ENCODE peak calls at places on chromosomes 13 and 19, in five cellular contexts. One of them, this sample, is unnamed. For H4K20me1 and H3F3A, the result is how much of the 10 kb centered on the place peaks cover.

GRCh38 chr19:14818588-14818987 is 16.4 kb downstream of the OR7A5 start:
- DNase-seq in SK-N-SH: no peak
- DNase-seq in neural progenitor cell: no peak
- DNase-seq in PC-3: no peak
- DNase-seq in MM.1S: no peak
- DNase-seq in this sample: no peak

GRCh38 chr13:27481766-27482165 is 31.4 kb upstream of the MTIF3 start:
- DNase-seq in SK-N-SH: peak
- DNase-seq in neural progenitor cell: peak
- DNase-seq in PC-3: peak
- DNase-seq in MM.1S: peak
- DNase-seq in this sample: peak

GRCh38 chr19:33085570-33086128 is 4.7 kb downstream of the GPATCH1 start:
- DNase-seq in SK-N-SH: no peak
- DNase-seq in neural progenitor cell: no peak
- DNase-seq in PC-3: no peak
- DNase-seq in MM.1S: no peak
- DNase-seq in this sample: no peak

GRCh38 chr13:37681295-37682032 is 82.9 kb upstream of the POSTN start:
- DNase-seq in SK-N-SH: no peak
- DNase-seq in neural progenitor cell: no peak
- DNase-seq in PC-3: peak
- DNase-seq in MM.1S: no peak
- DNase-seq in this sample: peak

GRCh38 chr13:100815476-100816046 is 141.0 kb upstream of the TMTC4 start:
- DNase-seq in SK-N-SH: no peak
- DNase-seq in neural progenitor cell: no peak
- DNase-seq in PC-3: no peak
- DNase-seq in MM.1S: no peak
- DNase-seq in this sample: no peak

GRCh38 chr19:3324405-3324856 is 42.0 kb upstream of the NFIC start:
- DNase-seq in SK-N-SH: peak
- DNase-seq in neural progenitor cell: peak
- DNase-seq in PC-3: peak
- DNase-seq in MM.1S: peak
- DNase-seq in this sample: no peak

GRCh38 chr13:49935171-49936084 is 712 bp downstream of the SPRYD7 start:
- DNase-seq in SK-N-SH: no peak
- DNase-seq in neural progenitor cell: peak
- DNase-seq in PC-3: peak
- DNase-seq in MM.1S: peak
- DNase-seq in this sample: peak

GRCh38 chr13:114045113-114045735 is 71.3 kb upstream of the C13orf46 start:
- DNase-seq in SK-N-SH: no peak
- DNase-seq in neural progenitor cell: no peak
- DNase-seq in PC-3: no peak
- DNase-seq in MM.1S: no peak
- DNase-seq in this sample: no peak

GRCh38 chr13:27476943-27477681 is 26.7 kb upstream of the MTIF3 start:
- DNase-seq in SK-N-SH: no peak
- DNase-seq in neural progenitor cell: no peak
- DNase-seq in PC-3: peak
- DNase-seq in MM.1S: peak
- DNase-seq in this sample: peak

GRCh38 chr19:35718345-35719041 is 690 bp downstream of the KMT2B start:
- DNase-seq in SK-N-SH: peak
- DNase-seq in neural progenitor cell: no peak
- DNase-seq in PC-3: peak
- DNase-seq in MM.1S: peak
- DNase-seq in this sample: peak

GRCh38 chr13:112580912-112581311 is 7.0 kb downstream of the TUBGCP3 start:
- DNase-seq in SK-N-SH: no peak
- DNase-seq in neural progenitor cell: no peak
- DNase-seq in PC-3: no peak
- DNase-seq in MM.1S: no peak
- DNase-seq in this sample: no peak

GRCh38 chr13:99968521-99969367 is 2.8 kb downstream of the ZIC5 start:
- DNase-seq in SK-N-SH: peak
- DNase-seq in neural progenitor cell: peak
- DNase-seq in PC-3: no peak
- DNase-seq in MM.1S: no peak
- DNase-seq in this sample: peak

GRCh38 chr19:38741670-38742069 is 2.6 kb downstream of the CAPN12 start:
- DNase-seq in SK-N-SH: peak
- DNase-seq in neural progenitor cell: no peak
- DNase-seq in PC-3: no peak
- DNase-seq in MM.1S: no peak
- DNase-seq in this sample: no peak

GRCh38 chr13:21522847-21523246 is 63.7 kb upstream of the ZDHHC20 start:
- DNase-seq in SK-N-SH: no peak
- DNase-seq in neural progenitor cell: no peak
- DNase-seq in PC-3: no peak
- DNase-seq in MM.1S: no peak
- DNase-seq in this sample: no peak

GRCh38 chr19:35332817-35333216 is 3.8 kb downstream of the CD22 start:
- DNase-seq in SK-N-SH: no peak
- DNase-seq in neural progenitor cell: no peak
- DNase-seq in PC-3: no peak
- DNase-seq in MM.1S: no peak
- DNase-seq in this sample: no peak

GRCh38 chr19:39971380-39971841 is 446 bp downstream of the PSMC4 start:
- DNase-seq in SK-N-SH: no peak
- DNase-seq in neural progenitor cell: peak
- DNase-seq in PC-3: no peak
- DNase-seq in MM.1S: peak
- DNase-seq in this sample: peak

DNA sequence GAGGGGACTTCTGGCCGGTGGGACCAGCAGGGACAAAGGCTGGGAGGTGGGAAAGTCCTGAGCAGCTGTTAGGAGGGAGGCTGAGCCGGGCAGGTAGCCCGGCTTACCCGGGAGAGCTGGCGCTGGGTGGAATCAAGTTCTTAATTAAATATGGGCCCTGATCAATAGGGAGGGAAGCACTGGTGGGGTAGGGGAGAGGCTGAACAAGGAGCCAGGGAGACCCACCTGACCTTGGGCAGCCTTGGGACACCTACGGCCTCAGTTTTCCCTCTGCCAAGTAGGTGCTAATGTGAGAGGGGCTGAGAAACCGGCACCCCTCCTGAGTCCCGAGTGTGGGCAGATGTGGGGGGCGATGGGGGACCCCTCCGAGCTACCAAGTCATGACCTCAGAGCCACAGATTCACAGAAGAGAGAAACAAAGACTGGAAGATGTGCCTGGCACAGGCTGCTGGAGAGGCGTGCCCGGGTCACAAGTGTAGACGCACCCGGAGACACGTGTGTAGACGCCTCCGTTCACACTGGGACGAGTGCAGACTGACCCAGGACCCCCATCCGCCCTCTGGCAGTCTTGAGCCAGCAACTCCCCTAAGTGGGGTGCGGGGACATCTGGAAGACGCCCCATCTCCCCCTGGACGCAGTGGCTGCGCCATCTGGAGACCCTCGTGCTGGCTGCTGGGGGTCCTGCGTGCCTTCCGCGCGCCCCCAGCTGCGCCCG is 8.4 kb downstream of the ONECUT3 start:
- DNase-seq in SK-N-SH: peak
- DNase-seq in neural progenitor cell: no peak
- DNase-seq in PC-3: no peak
- DNase-seq in MM.1S: no peak
- DNase-seq in this sample: no peak
- H4K20me1 ChIP-seq in SK-N-SH: under half
- H4K20me1 ChIP-seq in neural progenitor cell: half or more
- H4K20me1 ChIP-seq in PC-3: under half
- H4K20me1 ChIP-seq in MM.1S: under half
- H4K20me1 ChIP-seq in this sample: under half

GRCh38 chr13:61727714-61728275 is 312.1 kb upstream of the PCDH20 start:
- DNase-seq in SK-N-SH: no peak
- DNase-seq in neural progenitor cell: no peak
- DNase-seq in PC-3: peak
- DNase-seq in MM.1S: no peak
- DNase-seq in this sample: no peak
- H3K9ac ChIP-seq in SK-N-SH: no peak
- H3K9ac ChIP-seq in neural progenitor cell: no peak
- H3K9ac ChIP-seq in PC-3: no peak
- H3K9ac ChIP-seq in MM.1S: no peak
- H3K9ac ChIP-seq in this sample: no peak

GRCh38 chr19:46730187-46730586 is 13.3 kb upstream of the PRKD2 start:
- DNase-seq in SK-N-SH: no peak
- DNase-seq in neural progenitor cell: no peak
- DNase-seq in PC-3: no peak
- DNase-seq in MM.1S: no peak
- DNase-seq in this sample: no peak
- H3F3A ChIP-seq in SK-N-SH: under half
- H3F3A ChIP-seq in neural progenitor cell: under half
- H3F3A ChIP-seq in PC-3: under half
- H3F3A ChIP-seq in MM.1S: under half
- H3F3A ChIP-seq in this sample: under half

DNA sequence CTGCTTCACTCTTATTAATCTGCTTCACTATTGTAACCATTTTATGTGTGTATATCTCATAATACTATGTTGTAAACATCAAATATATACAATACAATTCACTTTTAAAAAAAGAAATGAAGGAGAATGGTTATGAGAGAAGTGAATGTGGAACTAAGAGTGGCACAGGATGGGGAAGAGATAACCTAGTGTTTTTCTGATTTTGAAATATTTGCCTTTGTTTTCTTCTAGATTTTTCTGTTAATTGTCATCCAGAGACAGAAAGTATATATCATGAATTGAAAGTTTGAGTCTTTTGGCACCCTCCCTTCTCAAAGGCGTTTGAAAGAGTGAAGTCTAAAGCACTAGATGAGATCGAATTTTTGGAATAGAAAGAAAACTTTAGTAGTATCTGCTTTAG is 2.8 kb downstream of the DNAJC3 start:
- DNase-seq in SK-N-SH: no peak
- DNase-seq in neural progenitor cell: no peak
- DNase-seq in PC-3: no peak
- DNase-seq in MM.1S: no peak
- DNase-seq in this sample: no peak
- H4K20me1 ChIP-seq in SK-N-SH: under half
- H4K20me1 ChIP-seq in neural progenitor cell: under half
- H4K20me1 ChIP-seq in PC-3: under half
- H4K20me1 ChIP-seq in MM.1S: under half
- H4K20me1 ChIP-seq in this sample: under half

GRCh38 chr19:4446801-4447200 is 10.8 kb downstream of the UBXN6 start:
- DNase-seq in SK-N-SH: no peak
- DNase-seq in neural progenitor cell: no peak
- DNase-seq in PC-3: no peak
- DNase-seq in MM.1S: no peak
- DNase-seq in this sample: no peak
- H3K9ac ChIP-seq in SK-N-SH: no peak
- H3K9ac ChIP-seq in neural progenitor cell: no peak
- H3K9ac ChIP-seq in PC-3: no peak
- H3K9ac ChIP-seq in MM.1S: no peak
- H3K9ac ChIP-seq in this sample: no peak

GRCh38 chr19:48874309-48875135 is 2.3 kb downstream of the PPP1R15A start:
- DNase-seq in SK-N-SH: no peak
- DNase-seq in neural progenitor cell: peak
- DNase-seq in PC-3: peak
- DNase-seq in MM.1S: peak
- DNase-seq in this sample: peak
- H3F3A ChIP-seq in SK-N-SH: under half
- H3F3A ChIP-seq in neural progenitor cell: under half
- H3F3A ChIP-seq in PC-3: under half
- H3F3A ChIP-seq in MM.1S: under half
- H3F3A ChIP-seq in this sample: half or more

GRCh38 chr19:4369888-4370260 is 26.5 kb downstream of the MPND start:
- DNase-seq in SK-N-SH: no peak
- DNase-seq in neural progenitor cell: peak
- DNase-seq in PC-3: no peak
- DNase-seq in MM.1S: peak
- DNase-seq in this sample: no peak
- H4K20me1 ChIP-seq in SK-N-SH: under half
- H4K20me1 ChIP-seq in neural progenitor cell: half or more
- H4K20me1 ChIP-seq in PC-3: under half
- H4K20me1 ChIP-seq in MM.1S: under half
- H4K20me1 ChIP-seq in this sample: under half

GRCh38 chr19:46069841-46070341 is 29.1 kb upstream of the IGFL4 start:
- DNase-seq in SK-N-SH: no peak
- DNase-seq in neural progenitor cell: no peak
- DNase-seq in PC-3: peak
- DNase-seq in MM.1S: no peak
- DNase-seq in this sample: peak
- H3K9ac ChIP-seq in SK-N-SH: no peak
- H3K9ac ChIP-seq in neural progenitor cell: no peak
- H3K9ac ChIP-seq in PC-3: no peak
- H3K9ac ChIP-seq in MM.1S: no peak
- H3K9ac ChIP-seq in this sample: no peak

This sample was measured in GM23248.